ENCODE peak calls at places on chromosomes 7 and 10, in nine cellular contexts. One of them, this sample, is unnamed. For H3K36me3, the result is how much of the 10 kb centered on the place peaks cover.

GRCh38 chr10:76998451-76998850 is 639.2 kb downstream of the KCNMA1 start:
- DNase-seq in body of pancreas: no peak
- DNase-seq in PC-3: no peak
- DNase-seq in stomach: no peak
- DNase-seq in psoas muscle: no peak
- DNase-seq in lower lobe of right lung: no peak
- DNase-seq in endodermal cell: no peak
- DNase-seq in osteoblast: no peak
- DNase-seq in vagina: no peak
- DNase-seq in this sample: no peak

GRCh38 chr7:149818536-149818840 is 19.7 kb upstream of the ZNF862 start:
- DNase-seq in body of pancreas: no peak
- DNase-seq in PC-3: no peak
- DNase-seq in stomach: no peak
- DNase-seq in psoas muscle: peak
- DNase-seq in lower lobe of right lung: peak
- DNase-seq in endodermal cell: no peak
- DNase-seq in osteoblast: no peak
- DNase-seq in vagina: no peak
- DNase-seq in this sample: no peak

GRCh38 chr7:1767524-1767923 is 97.4 kb downstream of the ELFN1 start:
- DNase-seq in body of pancreas: no peak
- DNase-seq in PC-3: no peak
- DNase-seq in stomach: no peak
- DNase-seq in psoas muscle: no peak
- DNase-seq in lower lobe of right lung: no peak
- DNase-seq in endodermal cell: peak
- DNase-seq in osteoblast: peak
- DNase-seq in vagina: no peak
- DNase-seq in this sample: peak

GRCh38 chr10:110857265-110858158 is 14.2 kb upstream of the PDCD4 start:
- DNase-seq in body of pancreas: peak
- DNase-seq in PC-3: no peak
- DNase-seq in stomach: peak
- DNase-seq in psoas muscle: no peak
- DNase-seq in lower lobe of right lung: no peak
- DNase-seq in endodermal cell: peak
- DNase-seq in osteoblast: no peak
- DNase-seq in vagina: peak
- DNase-seq in this sample: peak

GRCh38 chr10:52858722-52859121 is 86.1 kb upstream of the MBL2 start:
- DNase-seq in body of pancreas: no peak
- DNase-seq in PC-3: no peak
- DNase-seq in stomach: no peak
- DNase-seq in psoas muscle: no peak
- DNase-seq in lower lobe of right lung: no peak
- DNase-seq in endodermal cell: no peak
- DNase-seq in osteoblast: no peak
- DNase-seq in vagina: no peak
- DNase-seq in this sample: no peak

GRCh38 chr10:11683529-11684320 is 58.5 kb upstream of the ECHDC3 start:
- DNase-seq in body of pancreas: no peak
- DNase-seq in PC-3: peak
- DNase-seq in stomach: no peak
- DNase-seq in psoas muscle: no peak
- DNase-seq in lower lobe of right lung: peak
- DNase-seq in endodermal cell: no peak
- DNase-seq in osteoblast: no peak
- DNase-seq in vagina: no peak
- DNase-seq in this sample: peak

GRCh38 chr7:81769891-81770818 is at the start of gene HGF:
- DNase-seq in body of pancreas: peak
- DNase-seq in PC-3: peak
- DNase-seq in stomach: peak
- DNase-seq in psoas muscle: peak
- DNase-seq in lower lobe of right lung: peak
- DNase-seq in endodermal cell: peak
- DNase-seq in osteoblast: peak
- DNase-seq in vagina: peak
- DNase-seq in this sample: no peak

GRCh38 chr10:62860946-62861345 is 44.8 kb upstream of the EGR2 start:
- DNase-seq in body of pancreas: no peak
- DNase-seq in PC-3: peak
- DNase-seq in stomach: no peak
- DNase-seq in psoas muscle: no peak
- DNase-seq in lower lobe of right lung: no peak
- DNase-seq in endodermal cell: peak
- DNase-seq in osteoblast: no peak
- DNase-seq in vagina: no peak
- DNase-seq in this sample: no peak

GRCh38 chr7:135467207-135467711 is 42.6 kb downstream of the CNOT4 start:
- DNase-seq in body of pancreas: no peak
- DNase-seq in PC-3: peak
- DNase-seq in stomach: no peak
- DNase-seq in psoas muscle: no peak
- DNase-seq in lower lobe of right lung: no peak
- DNase-seq in endodermal cell: no peak
- DNase-seq in osteoblast: no peak
- DNase-seq in vagina: no peak
- DNase-seq in this sample: peak

GRCh38 chr7:21912931-21913780 is 32.5 kb downstream of the CDCA7L start:
- DNase-seq in body of pancreas: no peak
- DNase-seq in PC-3: no peak
- DNase-seq in stomach: no peak
- DNase-seq in psoas muscle: no peak
- DNase-seq in lower lobe of right lung: no peak
- DNase-seq in endodermal cell: no peak
- DNase-seq in osteoblast: no peak
- DNase-seq in vagina: no peak
- DNase-seq in this sample: no peak

GRCh38 chr7:101564778-101565211 is 64.3 kb downstream of the MYL10 start:
- DNase-seq in body of pancreas: no peak
- DNase-seq in PC-3: peak
- DNase-seq in stomach: peak
- DNase-seq in psoas muscle: peak
- DNase-seq in lower lobe of right lung: no peak
- DNase-seq in endodermal cell: peak
- DNase-seq in osteoblast: no peak
- DNase-seq in vagina: no peak
- DNase-seq in this sample: no peak

GRCh38 chr7:20330797-20331230 is at the start of gene ITGB8:
- DNase-seq in body of pancreas: no peak
- DNase-seq in PC-3: peak
- DNase-seq in stomach: peak
- DNase-seq in psoas muscle: peak
- DNase-seq in lower lobe of right lung: peak
- DNase-seq in endodermal cell: peak
- DNase-seq in osteoblast: peak
- DNase-seq in vagina: no peak
- DNase-seq in this sample: peak

GRCh38 chr10:70578371-70578947 is 24.1 kb downstream of the PRF1 start:
- DNase-seq in body of pancreas: no peak
- DNase-seq in PC-3: peak
- DNase-seq in stomach: no peak
- DNase-seq in psoas muscle: no peak
- DNase-seq in lower lobe of right lung: no peak
- DNase-seq in endodermal cell: no peak
- DNase-seq in osteoblast: peak
- DNase-seq in vagina: no peak
- DNase-seq in this sample: peak

GRCh38 chr7:143890558-143890957 is 11.4 kb downstream of the TCAF1 start:
- DNase-seq in body of pancreas: no peak
- DNase-seq in PC-3: no peak
- DNase-seq in stomach: no peak
- DNase-seq in psoas muscle: no peak
- DNase-seq in lower lobe of right lung: no peak
- DNase-seq in endodermal cell: no peak
- DNase-seq in osteoblast: no peak
- DNase-seq in vagina: no peak
- DNase-seq in this sample: no peak

GRCh38 chr10:16699435-16699834 is 117.8 kb downstream of the RSU1 start:
- DNase-seq in body of pancreas: no peak
- DNase-seq in PC-3: no peak
- DNase-seq in stomach: no peak
- DNase-seq in psoas muscle: no peak
- DNase-seq in lower lobe of right lung: no peak
- DNase-seq in endodermal cell: no peak
- DNase-seq in osteoblast: no peak
- DNase-seq in vagina: no peak
- DNase-seq in this sample: no peak

GRCh38 chr10:61629594-61629993 is 33.1 kb upstream of the CABCOCO1 start:
- DNase-seq in body of pancreas: no peak
- DNase-seq in PC-3: no peak
- DNase-seq in stomach: no peak
- DNase-seq in psoas muscle: no peak
- DNase-seq in lower lobe of right lung: no peak
- DNase-seq in endodermal cell: peak
- DNase-seq in osteoblast: no peak
- DNase-seq in vagina: no peak
- DNase-seq in this sample: no peak

GRCh38 chr7:132410385-132410784 is 165.9 kb downstream of the PLXNA4 start:
- DNase-seq in body of pancreas: no peak
- DNase-seq in PC-3: no peak
- DNase-seq in stomach: no peak
- DNase-seq in psoas muscle: no peak
- DNase-seq in lower lobe of right lung: no peak
- DNase-seq in endodermal cell: no peak
- DNase-seq in osteoblast: peak
- DNase-seq in vagina: no peak
- DNase-seq in this sample: no peak

GRCh38 chr7:3244241-3244814 is 56.7 kb upstream of the SDK1 start:
- DNase-seq in body of pancreas: no peak
- DNase-seq in PC-3: peak
- DNase-seq in stomach: no peak
- DNase-seq in psoas muscle: no peak
- DNase-seq in lower lobe of right lung: no peak
- DNase-seq in endodermal cell: no peak
- DNase-seq in osteoblast: peak
- DNase-seq in vagina: peak
- DNase-seq in this sample: no peak

GRCh38 chr7:103851357-103851756 is 138.1 kb downstream of the RELN start:
- DNase-seq in body of pancreas: no peak
- DNase-seq in PC-3: no peak
- DNase-seq in stomach: no peak
- DNase-seq in psoas muscle: no peak
- DNase-seq in lower lobe of right lung: no peak
- DNase-seq in endodermal cell: peak
- DNase-seq in osteoblast: no peak
- DNase-seq in vagina: no peak
- DNase-seq in this sample: no peak

GRCh38 chr10:65753532-65753931 is 1172.3 kb upstream of the LRRTM3 start:
- DNase-seq in body of pancreas: no peak
- DNase-seq in PC-3: peak
- DNase-seq in stomach: no peak
- DNase-seq in psoas muscle: no peak
- DNase-seq in lower lobe of right lung: no peak
- DNase-seq in endodermal cell: no peak
- DNase-seq in osteoblast: no peak
- DNase-seq in vagina: no peak
- DNase-seq in this sample: no peak
- TF ChIP-seq CTCF in body of pancreas: no peak
- TF ChIP-seq CTCF in PC-3: no peak
- TF ChIP-seq CTCF in stomach: no peak
- TF ChIP-seq CTCF in psoas muscle: no peak
- TF ChIP-seq CTCF in lower lobe of right lung: no peak
- TF ChIP-seq CTCF in endodermal cell: no peak
- TF ChIP-seq CTCF in osteoblast: no peak
- TF ChIP-seq CTCF in vagina: no peak
- TF ChIP-seq CTCF in this sample: no peak

DNA sequence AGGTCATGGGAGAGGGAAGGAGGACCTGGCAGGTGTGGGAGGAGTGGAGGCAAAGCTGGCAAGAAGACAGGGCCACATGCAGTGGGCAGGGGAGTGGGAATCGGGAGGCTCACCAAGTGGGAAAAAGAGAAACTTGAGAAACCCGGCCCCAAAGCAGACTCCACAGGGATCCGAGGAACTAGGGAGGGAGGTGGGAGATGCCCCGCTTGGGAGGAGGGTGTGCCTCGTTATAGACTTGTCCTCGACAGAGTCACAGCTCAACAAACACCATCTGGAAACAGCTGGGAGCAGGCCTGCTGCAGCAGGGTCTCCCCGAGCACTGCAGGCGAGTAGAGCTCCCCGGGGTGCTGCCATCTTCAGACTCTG is 54.8 kb downstream of the MKI67 start:
- DNase-seq in body of pancreas: no peak
- DNase-seq in PC-3: no peak
- DNase-seq in stomach: no peak
- DNase-seq in psoas muscle: no peak
- DNase-seq in lower lobe of right lung: no peak
- DNase-seq in endodermal cell: no peak
- DNase-seq in osteoblast: peak
- DNase-seq in vagina: no peak
- DNase-seq in this sample: peak
- H3K36me3 ChIP-seq in body of pancreas: under half
- H3K36me3 ChIP-seq in PC-3: under half
- H3K36me3 ChIP-seq in stomach: half or more
- H3K36me3 ChIP-seq in psoas muscle: under half
- H3K36me3 ChIP-seq in lower lobe of right lung: half or more
- H3K36me3 ChIP-seq in endodermal cell: under half
- H3K36me3 ChIP-seq in osteoblast: under half
- H3K36me3 ChIP-seq in vagina: under half
- H3K36me3 ChIP-seq in this sample: under half

DNA sequence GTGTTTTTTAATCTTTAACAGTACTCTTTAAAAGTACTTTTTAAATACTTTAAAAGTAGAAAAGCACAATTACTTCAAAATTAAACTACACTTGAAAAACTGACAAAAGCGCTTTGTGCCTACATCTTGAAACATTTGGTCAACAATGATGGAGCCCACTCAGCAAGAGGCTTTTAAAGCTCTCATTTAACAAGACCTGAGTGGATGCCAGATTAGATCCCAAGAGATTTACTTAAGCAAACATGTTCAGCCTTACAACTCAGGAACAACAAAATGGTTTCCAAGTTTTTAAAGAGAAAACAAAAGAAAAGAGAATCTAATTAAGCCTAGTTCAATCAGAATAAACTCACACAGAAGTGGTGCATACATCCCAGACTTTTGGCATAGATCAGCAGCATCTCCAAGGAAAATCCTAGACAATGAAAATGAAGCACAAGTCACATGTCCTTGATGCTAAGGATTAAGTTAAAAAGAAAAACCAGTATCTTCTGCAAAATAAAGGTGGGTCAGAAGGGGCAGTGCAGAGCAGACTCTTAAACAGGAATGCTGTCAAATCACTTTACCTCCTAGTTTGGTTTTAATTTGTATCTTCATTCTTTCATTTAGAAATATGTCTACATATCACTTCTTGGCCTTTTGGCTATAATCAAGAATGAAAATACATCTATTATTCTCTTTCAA is 26.2 kb downstream of the HIBADH start:
- DNase-seq in body of pancreas: no peak
- DNase-seq in PC-3: peak
- DNase-seq in stomach: no peak
- DNase-seq in psoas muscle: no peak
- DNase-seq in lower lobe of right lung: no peak
- DNase-seq in endodermal cell: no peak
- DNase-seq in osteoblast: no peak
- DNase-seq in vagina: no peak
- DNase-seq in this sample: no peak
- TF ChIP-seq CTCF in body of pancreas: no peak
- TF ChIP-seq CTCF in PC-3: peak
- TF ChIP-seq CTCF in stomach: no peak
- TF ChIP-seq CTCF in psoas muscle: no peak
- TF ChIP-seq CTCF in lower lobe of right lung: no peak
- TF ChIP-seq CTCF in endodermal cell: peak
- TF ChIP-seq CTCF in osteoblast: no peak
- TF ChIP-seq CTCF in vagina: no peak
- TF ChIP-seq CTCF in this sample: no peak

GRCh38 chr10:99754670-99755069 is 22.6 kb downstream of the CUTC start:
- DNase-seq in body of pancreas: no peak
- DNase-seq in PC-3: peak
- DNase-seq in stomach: no peak
- DNase-seq in psoas muscle: no peak
- DNase-seq in lower lobe of right lung: no peak
- DNase-seq in endodermal cell: no peak
- DNase-seq in osteoblast: no peak
- DNase-seq in vagina: no peak
- DNase-seq in this sample: no peak
- H3K36me3 ChIP-seq in body of pancreas: under half
- H3K36me3 ChIP-seq in PC-3: under half
- H3K36me3 ChIP-seq in stomach: half or more
- H3K36me3 ChIP-seq in psoas muscle: half or more
- H3K36me3 ChIP-seq in lower lobe of right lung: half or more
- H3K36me3 ChIP-seq in endodermal cell: half or more
- H3K36me3 ChIP-seq in osteoblast: under half
- H3K36me3 ChIP-seq in vagina: under half
- H3K36me3 ChIP-seq in this sample: under half